ENCODE peak calls at places on chromosomes 7 and 10, in nine cellular contexts. X is PC-3; S is kidney tubule cell; W is posterior vena cava; Z is posterior cingulate gyrus; L is stimulated activated CD4-positive, alpha-beta T cell treated with anti-CD3 and anti-CD28 coated beads, TNF-alpha, amount 100 ng/mL, for 1 hour; A is CD8-positive, alpha-beta T cell; N is left colon; V is GM03348. U is an unnamed sample.
A peak's percentile ranks its signal among the peaks of the same experiment; 100 is the strongest.

GRCh38 chr10:21297525-21298383 is 227.7 kb downstream of the SKIDA1 start:
- DNase-seq in W (no peak), Z (no peak), V (no peak), A (no peak), X (no peak), N (no peak), L (no peak), S (peak; percentile 43), U (no peak)

GRCh38 chr7:81173766-81174281 is 255.0 kb upstream of the SEMA3C start:
- DNase-seq in L (no peak), X (peak; percentile 70), A (no peak), S (peak; percentile 70), W (no peak), N (no peak), Z (no peak), V (no peak), U (peak; percentile 66)

GRCh38 chr10:4847580-4848020 is 21.6 kb downstream of the AKR1E2 start:
- DNase-seq in N (no peak), L (no peak), W (no peak), X (peak; percentile 46), S (peak; percentile 37), V (peak; percentile 75), Z (no peak), A (no peak), U (peak; percentile 64)

GRCh38 chr10:78868456-78868855 is 200.3 kb upstream of the ZMIZ1 start:
- DNase-seq in N (no peak), L (no peak), W (no peak), X (no peak), S (no peak), Z (no peak), A (no peak), V (no peak), U (no peak)

GRCh38 chr7:41696323-41696916 is 6.5 kb downstream of the INHBA start:
- DNase-seq in Z (peak; percentile 87), V (peak; percentile 63), N (peak; percentile 46), A (no peak), L (no peak), S (peak; percentile 87), W (peak; percentile 91), X (peak; percentile 88), U (peak; percentile 91)

GRCh38 chr7:149773446-149774236 is at the start of gene ZNF467:
- DNase-seq in W (peak; percentile 91), Z (peak; percentile 63), V (no peak), N (peak; percentile 67), X (peak; percentile 28), L (no peak), A (peak; percentile 68), S (no peak), U (peak; percentile 26)

GRCh38 chr7:120218702-120219101 is 54.3 kb upstream of the KCND2 start:
- DNase-seq in V (peak; percentile 46), W (no peak), X (no peak), S (no peak), L (no peak), N (no peak), Z (no peak), A (no peak), U (no peak)

GRCh38 chr10:33241351-33241750 is 93.1 kb downstream of the NRP1 start:
- DNase-seq in L (no peak), V (no peak), S (peak; percentile 74), W (no peak), A (no peak), Z (no peak), N (no peak), X (no peak), U (peak; percentile 40)

GRCh38 chr10:100740476-100741341 is 4.7 kb upstream of the PAX2 start:
- DNase-seq in S (peak; percentile 41), L (no peak), W (no peak), N (no peak), Z (no peak), V (no peak), X (no peak), A (no peak), U (no peak)

GRCh38 chr10:123865350-123865749 is 26.3 kb downstream of the CPXM2 start:
- DNase-seq in N (no peak), V (no peak), W (no peak), S (no peak), L (no peak), A (no peak), X (no peak), Z (no peak), U (no peak)

GRCh38 chr10:9209105-9209798 is 1154.8 kb downstream of the GATA3 start:
- DNase-seq in N (no peak), V (peak; percentile 59), A (peak; percentile 59), L (peak; percentile 28), S (peak; percentile 55), W (peak; percentile 81), X (peak; percentile 66), Z (peak; percentile 88), U (peak; percentile 43)

GRCh38 chr7:114051871-114052324 is 133.1 kb upstream of the PPP1R3A start:
- DNase-seq in N (no peak), S (no peak), X (no peak), Z (no peak), V (no peak), A (no peak), L (no peak), W (no peak), U (no peak)

GRCh38 chr7:30027065-30027456 is 559 bp upstream of the FKBP14 start:
- DNase-seq in Z (no peak), A (peak; percentile 46), W (no peak), N (no peak), V (peak; percentile 24), L (no peak), X (peak; percentile 76), S (peak; percentile 89), U (peak; percentile 65)

GRCh38 chr7:133230591-133231194 is 22.2 kb upstream of the EXOC4 start:
- DNase-seq in A (no peak), V (peak; percentile 65), W (no peak), S (peak; percentile 56), L (no peak), X (peak; percentile 75), N (no peak), Z (no peak), U (peak; percentile 32)

GRCh38 chr7:48832303-48832845 is 92.0 kb upstream of the CDC14C start:
- DNase-seq in V (no peak), X (no peak), L (no peak), N (no peak), W (no peak), A (no peak), Z (peak; percentile 60), S (no peak), U (no peak)

GRCh38 chr10:96225119-96225518 is 46.2 kb downstream of the BLNK start:
- DNase-seq in S (no peak), X (no peak), Z (no peak), L (no peak), N (no peak), W (no peak), V (no peak), A (no peak), U (no peak)

GRCh38 chr10:63458177-63458576 is 7.6 kb downstream of the JMJD1C start:
- DNase-seq in Z (no peak), W (no peak), X (no peak), V (no peak), A (no peak), L (no peak), N (no peak), S (no peak), U (no peak)

GRCh38 chr10:49612513-49613159 is 1.2 kb upstream of the CHAT start:
- DNase-seq in Z (no peak), A (no peak), N (peak; percentile 6), L (no peak), S (no peak), V (no peak), W (peak; percentile 68), X (peak; percentile 47), U (no peak)

GRCh38 chr7:78601728-78602127 is 803.2 kb downstream of the PHTF2 start:
- DNase-seq in L (no peak), N (no peak), Z (no peak), X (no peak), V (peak; percentile 3), A (no peak), W (no peak), S (no peak), U (no peak)

GRCh38 chr10:18340496-18341051 is 200.3 kb downstream of the CACNB2 start:
- DNase-seq in A (no peak), V (peak; percentile 29), N (no peak), W (no peak), Z (no peak), S (peak; percentile 28), X (no peak), L (no peak), U (peak; percentile 3)

GRCh38 chr10:74078037-74078436 is 72.6 kb downstream of the AP3M1 start:
- DNase-seq in A (peak; percentile 45), S (peak; percentile 90), Z (no peak), W (no peak), N (no peak), L (no peak), V (no peak), X (peak; percentile 85), U (no peak)

GRCh38 chr10:47065903-47066302 is 154.7 kb downstream of the PTPN20 start:
- DNase-seq in A (no peak), N (no peak), S (no peak), Z (no peak), X (no peak), W (no peak), V (no peak), L (no peak), U (no peak)

GRCh38 chr10:77355844-77356243 is 281.8 kb downstream of the KCNMA1 start:
- DNase-seq in L (no peak), N (no peak), X (peak; percentile 100), S (peak; percentile 82), V (peak; percentile 41), Z (no peak), A (no peak), W (no peak), U (peak; percentile 77)

GRCh38 chr7:38584443-38585210 is 46.5 kb downstream of the AMPH start:
- DNase-seq in S (peak; percentile 94), V (peak; percentile 50), X (peak; percentile 26), A (no peak), N (no peak), Z (no peak), W (no peak), L (no peak), U (peak; percentile 12)

GRCh38 chr7:65946895-65947294 is 35.1 kb downstream of the GUSB start:
- DNase-seq in N (no peak), L (no peak), W (no peak), A (no peak), Z (no peak), V (no peak), X (peak; percentile 56), S (peak; percentile 19), U (peak; percentile 42)

GRCh38 chr7:37732253-37732652 is 48.7 kb downstream of the GPR141 start:
- DNase-seq in S (peak; percentile 18), L (no peak), Z (no peak), W (no peak), N (no peak), X (peak; percentile 10), A (no peak), V (no peak), U (no peak)

GRCh38 chr7:93115796-93116195 is 2.0 kb downstream of the SAMD9 start:
- DNase-seq in N (no peak), S (peak; percentile 33), V (peak; percentile 75), L (no peak), X (peak; percentile 81), W (no peak), Z (no peak), A (no peak), U (peak; percentile 78)